ENCODE peak calls at places on chromosomes 1 and 21, in six cellular contexts. One of them, this sample, is unnamed.

GRCh38 chr1:183562701-183563100 is 27.6 kb downstream of the NCF2 start:
- DNase-seq in CD8-positive, alpha-beta memory T cell: no peak
- DNase-seq in transverse colon: no peak
- DNase-seq in psoas muscle: no peak
- DNase-seq in upper lobe of right lung: no peak
- DNase-seq in MM.1S: no peak
- DNase-seq in this sample: no peak

GRCh38 chr21:8989261-8989882 is 1532.0 kb upstream of the TPTE start:
- DNase-seq in CD8-positive, alpha-beta memory T cell: no peak
- DNase-seq in transverse colon: no peak
- DNase-seq in psoas muscle: no peak
- DNase-seq in upper lobe of right lung: no peak
- DNase-seq in MM.1S: no peak
- DNase-seq in this sample: no peak

GRCh38 chr1:154348429-154349076 is 23.2 kb downstream of the ATP8B2 start:
- DNase-seq in CD8-positive, alpha-beta memory T cell: no peak
- DNase-seq in transverse colon: no peak
- DNase-seq in psoas muscle: no peak
- DNase-seq in upper lobe of right lung: no peak
- DNase-seq in MM.1S: peak
- DNase-seq in this sample: no peak

GRCh38 chr1:198756470-198756869 is 117.6 kb downstream of the PTPRC start:
- DNase-seq in CD8-positive, alpha-beta memory T cell: no peak
- DNase-seq in transverse colon: no peak
- DNase-seq in psoas muscle: no peak
- DNase-seq in upper lobe of right lung: no peak
- DNase-seq in MM.1S: peak
- DNase-seq in this sample: no peak

GRCh38 chr1:51264470-51264869 is 28.4 kb downstream of the RNF11 start:
- DNase-seq in CD8-positive, alpha-beta memory T cell: no peak
- DNase-seq in transverse colon: no peak
- DNase-seq in psoas muscle: no peak
- DNase-seq in upper lobe of right lung: no peak
- DNase-seq in MM.1S: no peak
- DNase-seq in this sample: no peak

GRCh38 chr1:165633624-165634023 is 2.6 kb downstream of the MGST3 start:
- DNase-seq in CD8-positive, alpha-beta memory T cell: no peak
- DNase-seq in transverse colon: no peak
- DNase-seq in psoas muscle: no peak
- DNase-seq in upper lobe of right lung: no peak
- DNase-seq in MM.1S: no peak
- DNase-seq in this sample: no peak

GRCh38 chr1:224116131-224116530 is 2.2 kb downstream of the FBXO28 start:
- DNase-seq in CD8-positive, alpha-beta memory T cell: no peak
- DNase-seq in transverse colon: no peak
- DNase-seq in psoas muscle: no peak
- DNase-seq in upper lobe of right lung: no peak
- DNase-seq in MM.1S: peak
- DNase-seq in this sample: no peak

GRCh38 chr1:6037338-6037762 is 8.3 kb upstream of the KCNAB2 start:
- DNase-seq in CD8-positive, alpha-beta memory T cell: no peak
- DNase-seq in transverse colon: no peak
- DNase-seq in psoas muscle: no peak
- DNase-seq in upper lobe of right lung: no peak
- DNase-seq in MM.1S: no peak
- DNase-seq in this sample: no peak

GRCh38 chr1:89954401-89954800 is 40.5 kb upstream of the ZNF326 start:
- DNase-seq in CD8-positive, alpha-beta memory T cell: no peak
- DNase-seq in transverse colon: no peak
- DNase-seq in psoas muscle: no peak
- DNase-seq in upper lobe of right lung: no peak
- DNase-seq in MM.1S: no peak
- DNase-seq in this sample: no peak

GRCh38 chr1:37028981-37029617 is 5.2 kb downstream of the GRIK3 start:
- DNase-seq in CD8-positive, alpha-beta memory T cell: no peak
- DNase-seq in transverse colon: no peak
- DNase-seq in psoas muscle: no peak
- DNase-seq in upper lobe of right lung: no peak
- DNase-seq in MM.1S: no peak
- DNase-seq in this sample: no peak

GRCh38 chr1:209249280-209249670 is 334.2 kb upstream of the CAMK1G start:
- DNase-seq in CD8-positive, alpha-beta memory T cell: no peak
- DNase-seq in transverse colon: no peak
- DNase-seq in psoas muscle: no peak
- DNase-seq in upper lobe of right lung: no peak
- DNase-seq in MM.1S: no peak
- DNase-seq in this sample: no peak

GRCh38 chr1:30447701-30448100 is 275.7 kb downstream of the MATN1 start:
- DNase-seq in CD8-positive, alpha-beta memory T cell: no peak
- DNase-seq in transverse colon: no peak
- DNase-seq in psoas muscle: no peak
- DNase-seq in upper lobe of right lung: no peak
- DNase-seq in MM.1S: no peak
- DNase-seq in this sample: no peak

GRCh38 chr1:56866656-56867055 is 12.1 kb downstream of the C8A start:
- DNase-seq in CD8-positive, alpha-beta memory T cell: no peak
- DNase-seq in transverse colon: no peak
- DNase-seq in psoas muscle: no peak
- DNase-seq in upper lobe of right lung: no peak
- DNase-seq in MM.1S: no peak
- DNase-seq in this sample: no peak

GRCh38 chr1:213622365-213623087 is 365.2 kb upstream of the PROX1 start:
- DNase-seq in CD8-positive, alpha-beta memory T cell: no peak
- DNase-seq in transverse colon: no peak
- DNase-seq in psoas muscle: no peak
- DNase-seq in upper lobe of right lung: no peak
- DNase-seq in MM.1S: peak
- DNase-seq in this sample: no peak

GRCh38 chr1:154157520-154158306 is 2.8 kb upstream of the NUP210L start:
- DNase-seq in CD8-positive, alpha-beta memory T cell: peak
- DNase-seq in transverse colon: no peak
- DNase-seq in psoas muscle: no peak
- DNase-seq in upper lobe of right lung: no peak
- DNase-seq in MM.1S: no peak
- DNase-seq in this sample: no peak

GRCh38 chr1:210292276-210292851 is 36.3 kb upstream of the HHAT start:
- DNase-seq in CD8-positive, alpha-beta memory T cell: no peak
- DNase-seq in transverse colon: peak
- DNase-seq in psoas muscle: peak
- DNase-seq in upper lobe of right lung: peak
- DNase-seq in MM.1S: peak
- DNase-seq in this sample: peak

GRCh38 chr1:74964508-74964907 is 169.7 kb upstream of the LHX8 start:
- DNase-seq in CD8-positive, alpha-beta memory T cell: no peak
- DNase-seq in transverse colon: no peak
- DNase-seq in psoas muscle: no peak
- DNase-seq in upper lobe of right lung: no peak
- DNase-seq in MM.1S: no peak
- DNase-seq in this sample: no peak

GRCh38 chr1:211036701-211037494 is 97.0 kb downstream of the KCNH1 start:
- DNase-seq in CD8-positive, alpha-beta memory T cell: no peak
- DNase-seq in transverse colon: no peak
- DNase-seq in psoas muscle: no peak
- DNase-seq in upper lobe of right lung: no peak
- DNase-seq in MM.1S: no peak
- DNase-seq in this sample: no peak

GRCh38 chr21:43864313-43864805 is 664 bp upstream of the AGPAT3 start:
- DNase-seq in CD8-positive, alpha-beta memory T cell: no peak
- DNase-seq in transverse colon: peak
- DNase-seq in psoas muscle: peak
- DNase-seq in upper lobe of right lung: peak
- DNase-seq in MM.1S: peak
- DNase-seq in this sample: peak

GRCh38 chr21:42565206-42565810 is 51.7 kb downstream of the SLC37A1 start:
- DNase-seq in CD8-positive, alpha-beta memory T cell: peak
- DNase-seq in transverse colon: peak
- DNase-seq in psoas muscle: no peak
- DNase-seq in upper lobe of right lung: peak
- DNase-seq in MM.1S: no peak
- DNase-seq in this sample: no peak

DNA sequence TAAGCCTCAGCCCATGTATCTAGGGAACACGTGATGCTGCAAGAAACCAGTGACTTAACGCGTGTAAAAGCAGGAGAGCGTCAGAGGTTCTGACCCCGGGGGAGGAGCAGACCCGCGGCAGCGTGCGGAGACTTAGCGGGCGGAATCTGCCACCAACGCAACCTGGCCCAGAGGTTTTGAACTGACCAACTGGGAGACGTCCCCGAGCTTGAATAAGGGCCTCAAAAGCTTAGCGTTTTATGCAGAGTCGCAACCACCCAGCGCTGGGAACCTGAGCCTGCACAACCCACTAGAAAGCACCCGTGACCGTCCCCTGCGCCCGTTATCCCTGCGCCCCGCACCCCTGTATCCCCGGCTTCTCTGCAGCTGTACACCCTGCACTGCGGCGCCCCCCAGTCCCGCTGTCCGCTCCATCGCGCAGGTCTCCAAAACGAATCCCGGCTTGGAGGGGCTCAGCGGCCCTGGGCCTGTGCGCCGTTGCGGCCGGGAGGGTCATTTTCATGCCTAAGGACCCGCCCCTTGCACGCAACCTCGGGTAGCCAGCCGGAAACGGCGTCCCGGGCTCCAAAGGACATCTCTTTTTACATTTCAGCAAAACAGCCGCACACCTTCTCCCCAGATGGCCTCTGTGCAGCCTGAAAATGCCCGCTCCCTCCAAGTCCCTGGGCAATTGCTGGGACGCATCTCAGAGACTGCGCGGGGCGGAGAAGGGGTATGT is 29.4 kb upstream of the TRIM17 start:
- DNase-seq in CD8-positive, alpha-beta memory T cell: no peak
- DNase-seq in transverse colon: no peak
- DNase-seq in psoas muscle: no peak
- DNase-seq in upper lobe of right lung: no peak
- DNase-seq in MM.1S: peak
- DNase-seq in this sample: no peak
- H3K4me3 ChIP-seq in CD8-positive, alpha-beta memory T cell: peak
- H3K4me3 ChIP-seq in transverse colon: peak
- H3K4me3 ChIP-seq in psoas muscle: peak
- H3K4me3 ChIP-seq in upper lobe of right lung: peak
- H3K4me3 ChIP-seq in MM.1S: peak
- H3K4me3 ChIP-seq in this sample: peak

DNA sequence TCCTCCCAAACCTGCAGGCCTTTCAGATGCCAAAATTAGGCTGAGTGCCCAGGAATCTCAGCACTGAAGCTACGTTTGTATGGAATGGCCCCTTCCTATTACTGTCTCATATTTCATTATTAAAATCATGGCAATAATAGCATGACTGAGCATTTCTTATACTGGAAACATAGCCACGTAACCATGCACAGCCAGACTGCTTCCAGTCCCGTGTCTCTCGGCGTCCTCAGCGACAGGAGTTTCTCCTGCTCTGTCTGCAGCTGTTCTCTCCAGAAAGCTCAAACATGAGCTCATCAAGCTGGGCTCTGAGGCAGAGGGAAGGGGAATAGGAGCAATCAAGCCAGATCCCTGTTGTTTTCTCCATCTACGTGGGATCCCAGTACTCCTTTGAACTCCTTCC is 104.0 kb downstream of the CDC7 start:
- DNase-seq in CD8-positive, alpha-beta memory T cell: no peak
- DNase-seq in transverse colon: no peak
- DNase-seq in psoas muscle: no peak
- DNase-seq in upper lobe of right lung: no peak
- DNase-seq in MM.1S: no peak
- DNase-seq in this sample: no peak
- H3K27ac ChIP-seq in CD8-positive, alpha-beta memory T cell: no peak
- H3K27ac ChIP-seq in transverse colon: no peak
- H3K27ac ChIP-seq in psoas muscle: no peak
- H3K27ac ChIP-seq in upper lobe of right lung: no peak
- H3K27ac ChIP-seq in MM.1S: no peak
- H3K27ac ChIP-seq in this sample: no peak

DNA sequence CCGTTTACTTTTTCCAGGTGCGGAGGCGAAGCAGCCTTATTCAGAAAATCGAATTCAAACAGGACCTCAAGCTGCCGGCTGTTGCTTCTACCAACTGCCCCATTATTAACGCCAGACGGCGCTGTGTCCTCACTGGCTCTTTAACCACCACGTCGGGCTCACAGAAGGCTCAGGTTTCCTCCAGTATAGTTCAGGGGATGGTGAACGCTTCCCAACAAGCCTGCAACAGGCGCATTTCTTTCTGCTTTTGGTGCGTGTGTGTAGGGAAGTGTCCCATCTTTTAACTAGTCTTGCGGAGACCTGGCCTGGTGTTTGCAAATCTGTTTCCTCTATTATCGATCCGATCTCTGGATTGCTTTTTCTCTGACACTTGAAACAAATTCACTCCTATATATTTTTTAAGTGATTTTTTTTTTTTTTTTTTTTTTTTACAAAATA is 791 bp upstream of the STUM start:
- DNase-seq in CD8-positive, alpha-beta memory T cell: peak
- DNase-seq in transverse colon: peak
- DNase-seq in psoas muscle: peak
- DNase-seq in upper lobe of right lung: peak
- DNase-seq in MM.1S: peak
- DNase-seq in this sample: peak
- H3K4me3 ChIP-seq in CD8-positive, alpha-beta memory T cell: no peak
- H3K4me3 ChIP-seq in transverse colon: no peak
- H3K4me3 ChIP-seq in psoas muscle: peak
- H3K4me3 ChIP-seq in upper lobe of right lung: peak
- H3K4me3 ChIP-seq in MM.1S: peak
- H3K4me3 ChIP-seq in this sample: peak

DNA sequence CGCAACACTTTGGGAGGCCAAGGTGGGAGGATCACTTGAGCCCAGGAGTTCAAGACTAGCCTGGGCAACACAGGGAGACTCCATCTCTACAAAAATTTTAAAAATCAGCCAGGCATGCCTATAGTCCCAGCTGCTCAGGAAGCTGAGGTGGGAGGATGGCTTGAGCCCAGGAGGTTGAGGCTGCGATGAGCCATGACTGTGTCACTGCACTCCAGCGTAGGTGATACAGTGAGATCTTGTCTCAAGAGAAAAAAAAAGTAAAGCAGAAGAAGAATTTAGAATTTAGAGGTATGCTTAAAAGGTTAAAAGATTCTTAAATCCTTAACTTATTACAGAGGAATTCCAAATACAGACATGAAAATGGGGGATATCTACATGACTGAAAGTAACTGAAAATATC is 79.5 kb downstream of the SMYD3 start:
- DNase-seq in CD8-positive, alpha-beta memory T cell: no peak
- DNase-seq in transverse colon: no peak
- DNase-seq in psoas muscle: no peak
- DNase-seq in upper lobe of right lung: no peak
- DNase-seq in MM.1S: no peak
- DNase-seq in this sample: no peak
- H3K27ac ChIP-seq in CD8-positive, alpha-beta memory T cell: no peak
- H3K27ac ChIP-seq in transverse colon: no peak
- H3K27ac ChIP-seq in psoas muscle: no peak
- H3K27ac ChIP-seq in upper lobe of right lung: no peak
- H3K27ac ChIP-seq in MM.1S: no peak
- H3K27ac ChIP-seq in this sample: no peak

GRCh38 chr1:28296401-28297220 is 32.2 kb upstream of the MED18 start:
- DNase-seq in CD8-positive, alpha-beta memory T cell: no peak
- DNase-seq in transverse colon: peak
- DNase-seq in psoas muscle: no peak
- DNase-seq in upper lobe of right lung: no peak
- DNase-seq in MM.1S: no peak
- DNase-seq in this sample: peak
- H3K4me3 ChIP-seq in CD8-positive, alpha-beta memory T cell: no peak
- H3K4me3 ChIP-seq in transverse colon: no peak
- H3K4me3 ChIP-seq in psoas muscle: no peak
- H3K4me3 ChIP-seq in upper lobe of right lung: no peak
- H3K4me3 ChIP-seq in MM.1S: no peak
- H3K4me3 ChIP-seq in this sample: peak

This sample was measured in breast epithelium.